ENCODE peak calls at places on chromosomes 5 and 9, in nine cellular contexts. E is cardiac fibroblast, F is SJSA1, A is cardiac muscle cell, C is A673, B is brain microvascular endothelial cell, R is HL-60, U is mammary epithelial cell, N is choroid plexus epithelial cell. O is an unnamed sample.

GRCh38 chr9:18824095-18824666 is 208.8 kb downstream of the SAXO1 start:
- DNase-seq in U (peak), A (peak), B (no peak), F (no peak), C (no peak), N (peak), E (peak), R (no peak), O (no peak)

GRCh38 chr5:57817001-57817453 is 334.4 kb upstream of the ACTBL2 start:
- DNase-seq in U (peak), E (peak), F (no peak), R (no peak), N (peak), B (no peak), C (peak), A (peak), O (no peak)

GRCh38 chr9:83800236-83801033 is 17.1 kb downstream of the GKAP1 start:
- DNase-seq in N (no peak), A (peak), R (no peak), E (no peak), U (no peak), B (no peak), C (no peak), F (no peak), O (no peak)

GRCh38 chr9:121348321-121348720 is 21.7 kb downstream of the STOM start:
- DNase-seq in B (no peak), U (no peak), E (no peak), C (no peak), A (no peak), N (no peak), R (no peak), F (no peak), O (no peak)

GRCh38 chr9:101387871-101388506 is 3.2 kb upstream of the BAAT start:
- DNase-seq in A (peak), E (peak), N (peak), B (peak), F (no peak), C (peak), U (peak), R (no peak), O (peak)

GRCh38 chr9:121220996-121221671 is 19.5 kb upstream of the RAB14 start:
- DNase-seq in N (no peak), E (no peak), U (no peak), R (no peak), F (no peak), C (no peak), B (no peak), A (no peak), O (no peak)

GRCh38 chr9:15206949-15207696 is 99.9 kb downstream of the TTC39B start:
- DNase-seq in B (no peak), U (peak), C (no peak), A (no peak), N (no peak), R (no peak), E (peak), F (no peak), O (no peak)

GRCh38 chr9:115127191-115127817 is 9.3 kb upstream of the TNC start:
- DNase-seq in B (peak), N (no peak), U (peak), R (no peak), C (peak), F (no peak), E (peak), A (peak), O (no peak)

GRCh38 chr5:13107553-13107952 is 836.9 kb downstream of the DNAH5 start:
- DNase-seq in R (no peak), U (peak), B (no peak), C (no peak), A (no peak), E (no peak), F (no peak), N (no peak), O (no peak)

GRCh38 chr5:72467421-72467820 is 39.8 kb downstream of the ZNF366 start:
- DNase-seq in E (no peak), N (peak), A (peak), B (no peak), F (no peak), U (no peak), C (no peak), R (no peak), O (no peak)

GRCh38 chr9:125462766-125463384 is 201.2 kb downstream of the GAPVD1 start:
- DNase-seq in E (peak), A (no peak), B (no peak), N (no peak), C (peak), F (no peak), U (no peak), R (no peak), O (no peak)

GRCh38 chr5:180636016-180636402 is 13.4 kb downstream of the FLT4 start:
- DNase-seq in C (no peak), F (no peak), A (no peak), R (no peak), U (no peak), N (no peak), B (no peak), E (no peak), O (no peak)

GRCh38 chr5:54743997-54744788 is 226.6 kb downstream of the SNX18 start:
- DNase-seq in B (peak), E (peak), F (peak), N (peak), A (peak), U (peak), R (peak), C (peak), O (peak)
- H3K4me3 ChIP-seq in B (no peak), E (no peak), F (no peak), N (no peak), A (no peak), U (no peak), R (no peak), C (no peak), O (no peak)

GRCh38 chr9:90830977-90831376 is 29.4 kb downstream of the SYK start:
- DNase-seq in U (no peak), A (no peak), F (no peak), N (no peak), E (no peak), B (no peak), R (no peak), C (no peak), O (no peak)
- H3K4me3 ChIP-seq in U (no peak), A (no peak), F (no peak), N (no peak), E (no peak), B (no peak), R (no peak), C (no peak), O (no peak)

DNA sequence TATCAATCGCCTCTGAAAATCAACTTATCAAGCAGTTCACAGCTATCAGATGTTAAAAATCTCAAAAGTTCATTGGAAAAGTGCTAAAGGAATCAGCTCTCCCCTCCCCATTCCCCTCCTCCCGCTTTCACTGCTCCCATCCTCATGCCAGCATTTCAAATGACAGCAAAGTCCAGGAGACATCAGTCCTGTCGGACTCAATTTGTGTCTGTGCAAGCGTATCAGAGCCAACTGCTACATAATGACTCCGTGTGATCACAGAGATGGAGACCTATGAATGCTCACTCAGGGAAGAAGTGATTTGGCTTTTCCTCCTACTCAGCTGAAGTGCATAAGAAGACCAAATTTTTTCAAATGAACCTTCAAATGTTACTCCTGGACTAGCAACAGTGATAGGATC is 937.2 kb upstream of the DMAC1 start:
- DNase-seq in C (no peak), A (no peak), E (no peak), B (no peak), N (no peak), R (no peak), U (no peak), F (no peak), O (no peak)
- H3K4me3 ChIP-seq in C (no peak), A (no peak), E (no peak), B (no peak), N (no peak), R (no peak), U (no peak), F (no peak), O (no peak)

GRCh38 chr5:77852514-77853352 is 76.6 kb upstream of the TBCA start:
- DNase-seq in N (peak), E (peak), F (peak), B (peak), R (no peak), U (peak), A (peak), C (peak), O (peak)
- H3K4me3 ChIP-seq in N (peak), E (peak), F (peak), B (peak), R (peak), U (peak), A (peak), C (peak), O (peak)

GRCh38 chr5:170069512-170069911 is 36.2 kb upstream of the FOXI1 start:
- DNase-seq in R (no peak), N (no peak), C (no peak), U (no peak), A (no peak), E (no peak), F (no peak), B (no peak), O (no peak)
- H3K4me3 ChIP-seq in R (no peak), N (no peak), C (no peak), U (no peak), A (no peak), E (no peak), F (no peak), B (no peak), O (no peak)

GRCh38 chr9:686381-686813 is 155.1 kb upstream of the DMRT1 start:
- DNase-seq in C (no peak), E (peak), F (no peak), B (no peak), R (no peak), A (peak), N (no peak), U (peak), O (no peak)
- H3K4me3 ChIP-seq in C (no peak), E (no peak), F (no peak), B (no peak), R (no peak), A (no peak), N (no peak), U (peak), O (no peak)

DNA sequence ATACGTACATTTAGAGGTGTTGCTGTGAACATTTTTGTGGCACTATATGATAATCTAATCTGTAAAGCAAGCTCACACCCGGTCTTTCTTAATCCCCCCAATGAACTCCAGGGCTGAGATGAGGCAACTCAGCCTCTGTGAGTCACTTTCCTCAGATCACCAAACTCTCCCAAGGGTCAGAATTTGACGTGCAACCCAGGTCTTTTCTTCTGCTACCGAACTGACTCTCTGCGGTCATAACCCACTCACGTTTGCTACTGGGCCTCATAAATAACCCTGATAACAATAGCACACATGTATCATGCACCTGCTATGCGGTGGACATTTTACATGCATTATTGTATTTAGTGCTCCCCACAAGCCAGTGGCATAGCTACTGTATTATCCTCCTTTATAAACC is 153.1 kb downstream of the DROSHA start:
- DNase-seq in E (peak), F (no peak), B (peak), N (peak), U (no peak), C (no peak), A (peak), R (no peak), O (no peak)
- H3K4me3 ChIP-seq in E (no peak), F (no peak), B (no peak), N (no peak), U (no peak), C (no peak), A (no peak), R (no peak), O (no peak)

GRCh38 chr9:76691761-76692313 is 72.4 kb upstream of the PCA3 start:
- DNase-seq in E (no peak), U (no peak), F (no peak), A (peak), B (no peak), C (no peak), R (no peak), N (peak), O (no peak)
- H3K4me3 ChIP-seq in E (peak), U (peak), F (no peak), A (peak), B (peak), C (no peak), R (no peak), N (peak), O (no peak)